ENCODE peak calls at places on chromosomes 7 and 10, in six cellular contexts. Y is fibroblast of mammary gland, Z is ELF-1, O is pons, G is endothelial cell, P is M059J. S is an unnamed sample.

GRCh38 chr10:31644931-31645633 is 283.5 kb downstream of the ARHGAP12 start:
- DNase-seq in P (peak), O (no peak), Y (peak), Z (no peak), G (no peak), S (no peak)

GRCh38 chr10:124997791-124998623 is 56.1 kb downstream of the ZRANB1 start:
- DNase-seq in Y (no peak), Z (no peak), O (no peak), G (no peak), P (no peak), S (no peak)

GRCh38 chr7:152136623-152137022 is 111.1 kb downstream of the GALNT11 start:
- DNase-seq in Z (no peak), P (no peak), Y (peak), O (peak), G (no peak), S (no peak)

GRCh38 chr10:117174439-117175214 is 22.7 kb upstream of the KCNK18 start:
- DNase-seq in O (peak), Y (peak), Z (peak), P (peak), G (peak), S (peak)

GRCh38 chr7:51102828-51103227 is 213.8 kb downstream of the COBL start:
- DNase-seq in O (no peak), G (no peak), P (peak), Z (no peak), Y (peak), S (no peak)

GRCh38 chr7:133290676-133291332 is 37.9 kb downstream of the EXOC4 start:
- DNase-seq in Y (no peak), Z (no peak), G (no peak), O (no peak), P (no peak), S (no peak)

GRCh38 chr10:58993480-58994221 is 182.8 kb upstream of the PHYHIPL start:
- DNase-seq in G (no peak), Z (no peak), Y (no peak), P (no peak), O (peak), S (no peak)

GRCh38 chr7:40965745-40966144 is 737.1 kb downstream of the INHBA start:
- DNase-seq in O (no peak), P (no peak), Z (no peak), Y (no peak), G (no peak), S (no peak)

GRCh38 chr10:51602326-51602725 is 97.1 kb downstream of the CSTF2T start:
- DNase-seq in Y (peak), P (peak), Z (no peak), O (no peak), G (no peak), S (no peak)

GRCh38 chr7:7681191-7681935 is 37.0 kb downstream of the RPA3 start:
- DNase-seq in Z (no peak), Y (peak), G (peak), P (peak), O (peak), S (peak)

GRCh38 chr10:1169186-1169885 is 113.2 kb downstream of the WDR37 start:
- DNase-seq in Y (no peak), Z (no peak), O (no peak), P (no peak), G (no peak), S (no peak)

GRCh38 chr7:7212612-7213011 is 30.3 kb downstream of the C1GALT1 start:
- DNase-seq in Y (no peak), G (no peak), O (no peak), Z (no peak), P (peak), S (no peak)

GRCh38 chr7:51238981-51239495 is 77.6 kb downstream of the COBL start:
- DNase-seq in Z (peak), Y (no peak), O (no peak), P (no peak), G (no peak), S (no peak)

GRCh38 chr10:86684305-86684704 is 16.0 kb downstream of the LDB3 start:
- DNase-seq in P (peak), O (no peak), Z (peak), G (peak), Y (no peak), S (no peak)

GRCh38 chr7:100015232-100016208 is at the start of gene ZKSCAN1:
- DNase-seq in Y (peak), O (peak), P (peak), Z (peak), G (peak), S (peak)

S was measured in MCF 10A.